ENCODE peak calls at places on chromosomes 7 and 10, in five cellular contexts. A is foreskin keratinocyte, U is lower leg skin, M is GM12865, Q is epithelial cell of esophagus. H is an unnamed sample.

GRCh38 chr7:6705959-6706665 is 635 bp downstream of the ZNF12 start:
- DNase-seq in A (peak; percentile 18), U (peak; percentile 85), M (peak; percentile 50), Q (peak; percentile 40), H (peak; percentile 60)

GRCh38 chr10:119393421-119393820 is 149.1 kb downstream of the RGS10 start:
- DNase-seq in A (no peak), U (no peak), M (no peak), Q (no peak), H (no peak)

GRCh38 chr7:15801565-15801964 is 115.1 kb upstream of the MEOX2 start:
- DNase-seq in A (peak; percentile 17), U (no peak), M (no peak), Q (no peak), H (no peak)

GRCh38 chr10:7484456-7485266 is 73.8 kb upstream of the SFMBT2 start:
- DNase-seq in A (no peak), U (peak; percentile 52), M (peak; percentile 95), Q (no peak), H (no peak)

GRCh38 chr7:17009007-17009719 is 127.4 kb upstream of the AGR3 start:
- DNase-seq in A (peak; percentile 39), U (no peak), M (peak; percentile 58), Q (peak; percentile 63), H (no peak)

GRCh38 chr10:114483575-114483974 is 79.3 kb upstream of the AFAP1L2 start:
- DNase-seq in A (no peak), U (no peak), M (no peak), Q (no peak), H (no peak)

GRCh38 chr10:133611079-133611478 is 15.5 kb downstream of the FRG2B start:
- DNase-seq in A (no peak), U (no peak), M (no peak), Q (no peak), H (no peak)

GRCh38 chr7:52525772-52526341 is 509.6 kb upstream of the POM121L12 start:
- DNase-seq in A (no peak), U (no peak), M (no peak), Q (peak; percentile 3), H (no peak)

GRCh38 chr10:93697207-93697606 is 5.2 kb downstream of the FRA10AC1 start:
- DNase-seq in A (no peak), U (no peak), M (no peak), Q (no peak), H (no peak)

GRCh38 chr7:127066974-127067373 is 185.8 kb downstream of the GRM8 start:
- DNase-seq in A (no peak), U (no peak), M (peak; percentile 14), Q (no peak), H (peak; percentile 57)

GRCh38 chr10:62587011-62587410 is 212.8 kb downstream of the ZNF365 start:
- DNase-seq in A (no peak), U (no peak), M (no peak), Q (no peak), H (no peak)

GRCh38 chr7:45306752-45307305 is 149.2 kb downstream of the RAMP3 start:
- DNase-seq in A (no peak), U (no peak), M (no peak), Q (no peak), H (no peak)

GRCh38 chr7:7529328-7529727 is 6.3 kb downstream of the COL28A1 start:
- DNase-seq in A (no peak), U (no peak), M (no peak), Q (no peak), H (no peak)

GRCh38 chr10:132264966-132265877 is 42.5 kb downstream of the STK32C start:
- DNase-seq in A (no peak), U (no peak), M (no peak), Q (no peak), H (no peak)

GRCh38 chr7:74164985-74165456 is 9.1 kb upstream of the EIF4H start:
- DNase-seq in A (no peak), U (no peak), M (no peak), Q (no peak), H (no peak)

GRCh38 chr10:72105675-72106074 is 17.3 kb upstream of the SPOCK2 start:
- DNase-seq in A (no peak), U (no peak), M (no peak), Q (no peak), H (no peak)

GRCh38 chr7:142685877-142686508 is 63.3 kb upstream of the PRSS1 start:
- DNase-seq in A (no peak), U (no peak), M (no peak), Q (no peak), H (no peak)

GRCh38 chr7:68205826-68206225 is 1209.2 kb downstream of the TYW1 start:
- DNase-seq in A (no peak), U (peak; percentile 31), M (no peak), Q (no peak), H (no peak)

GRCh38 chr10:50291261-50291850 is 40.0 kb upstream of the ASAH2 start:
- DNase-seq in A (no peak), U (no peak), M (peak; percentile 39), Q (peak; percentile 35), H (no peak)

GRCh38 chr10:127195041-127195506 is 1.3 kb downstream of the INSYN2A start:
- DNase-seq in A (peak; percentile 14), U (no peak), M (no peak), Q (peak; percentile 17), H (no peak)

GRCh38 chr10:124354411-124355382 is 64.0 kb downstream of the OAT start:
- DNase-seq in A (peak; percentile 50), U (peak; percentile 91), M (peak; percentile 40), Q (peak; percentile 22), H (peak; percentile 58)

GRCh38 chr10:59285073-59285472 is 77.3 kb downstream of the FAM13C start:
- DNase-seq in A (no peak), U (no peak), M (no peak), Q (no peak), H (no peak)

GRCh38 chr10:62081322-62081945 is 179.9 kb downstream of the ARID5B start:
- DNase-seq in A (no peak), U (no peak), M (no peak), Q (no peak), H (no peak)

GRCh38 chr10:127300868-127301321 is 104.5 kb upstream of the INSYN2A start:
- DNase-seq in A (no peak), U (no peak), M (no peak), Q (no peak), H (peak; percentile 19)

GRCh38 chr7:6171532-6172330 is 100.7 kb downstream of the CYTH3 start:
- DNase-seq in A (no peak), U (no peak), M (no peak), Q (no peak), H (no peak)

GRCh38 chr7:42285383-42285824 is 48.4 kb upstream of the GLI3 start:
- DNase-seq in A (no peak), U (no peak), M (no peak), Q (no peak), H (no peak)

GRCh38 chr10:77586719-77587423 is 50.7 kb downstream of the KCNMA1 start:
- DNase-seq in A (no peak), U (no peak), M (no peak), Q (peak; percentile 92), H (no peak)
- TF ChIP-seq CTCF in A (no peak), U (no peak), M (no peak), Q (peak; percentile 47), H (no peak)

DNA sequence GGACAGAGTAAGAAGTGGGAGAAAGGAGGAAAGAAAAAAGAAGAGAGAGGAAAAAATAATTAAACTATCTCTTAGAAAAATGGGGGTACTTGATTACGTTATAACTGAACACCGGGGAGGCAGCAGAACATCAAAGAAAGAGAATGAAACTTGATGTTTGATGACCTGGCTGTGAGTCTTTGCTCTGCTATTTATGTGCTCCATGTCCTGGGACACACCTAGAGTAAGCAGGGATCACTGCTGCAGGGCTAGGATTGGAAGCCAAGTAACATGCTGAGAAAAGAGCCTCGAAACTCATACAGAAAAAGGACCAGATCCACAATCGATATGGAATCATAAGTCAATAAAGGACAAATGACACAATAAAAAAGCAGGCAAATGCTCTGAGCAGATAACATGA is 56.7 kb upstream of the COL13A1 start:
- DNase-seq in A (peak; percentile 59), U (no peak), M (no peak), Q (peak; percentile 60), H (no peak)
- TF ChIP-seq CTCF in A (no peak), U (no peak), M (no peak), Q (no peak), H (no peak)

GRCh38 chr7:27434729-27435400 is 192.3 kb downstream of the EVX1 start:
- DNase-seq in A (no peak), U (no peak), M (no peak), Q (no peak), H (no peak)
- TF ChIP-seq CTCF in A (no peak), U (no peak), M (no peak), Q (no peak), H (no peak)

GRCh38 chr7:98640375-98640774 is 23.3 kb downstream of the NPTX2 start:
- DNase-seq in A (no peak), U (no peak), M (peak; percentile 26), Q (no peak), H (no peak)
- TF ChIP-seq CTCF in A (no peak), U (no peak), M (no peak), Q (no peak), H (no peak)

GRCh38 chr10:27099916-27100799 is at the start of gene ANKRD26:
- DNase-seq in A (peak; percentile 91), U (peak; percentile 99), M (peak; percentile 98), Q (peak; percentile 96), H (peak; percentile 95)
- TF ChIP-seq CTCF in A (peak; percentile 28), U (no peak), M (no peak), Q (no peak), H (no peak)

GRCh38 chr7:49244543-49244942 is 320.2 kb downstream of the CDC14C start:
- DNase-seq in A (no peak), U (no peak), M (no peak), Q (no peak), H (no peak)
- TF ChIP-seq CTCF in A (no peak), U (no peak), M (no peak), Q (no peak), H (no peak)

GRCh38 chr7:2411815-2412586 is 8.6 kb downstream of the CHST12 start:
- DNase-seq in A (no peak), U (no peak), M (no peak), Q (no peak), H (no peak)

GRCh38 chr7:2405601-2406345 is 2.4 kb downstream of the CHST12 start:
- DNase-seq in A (no peak), U (no peak), M (peak; percentile 94), Q (no peak), H (no peak)

GRCh38 chr7:2412587-2413201 is 9.3 kb downstream of the CHST12 start:
- DNase-seq in A (no peak), U (no peak), M (no peak), Q (no peak), H (no peak)

GRCh38 chr7:2409745-2410414 is 6.5 kb downstream of the CHST12 start:
- DNase-seq in A (no peak), U (no peak), M (no peak), Q (no peak), H (no peak)

DNA sequence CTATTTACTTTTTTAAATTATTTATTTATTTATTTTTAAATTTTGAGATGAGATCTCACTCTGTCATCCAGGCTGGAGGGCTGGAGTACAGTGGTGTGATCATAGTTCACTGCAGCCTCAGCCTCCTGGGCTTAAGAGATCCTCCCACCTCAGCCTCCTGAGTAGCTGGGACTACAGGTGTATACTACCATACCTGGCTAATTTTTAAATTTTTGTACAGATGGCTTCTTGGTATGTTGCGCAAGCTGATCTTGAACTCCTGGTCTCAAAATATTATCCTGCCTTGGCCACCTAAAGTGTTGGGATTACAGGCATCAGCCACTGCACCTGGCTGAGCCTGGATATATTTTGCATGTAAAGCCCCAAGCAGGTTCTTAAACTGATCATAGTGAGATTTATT is 7.6 kb downstream of the CHST12 start:
- DNase-seq in A (no peak), U (no peak), M (no peak), Q (no peak), H (no peak)
- TF ChIP-seq CTCF in A (no peak), U (no peak), M (no peak), Q (no peak), H (no peak)

GRCh38 chr7:49001610-49002033 is 77.3 kb downstream of the CDC14C start:
- DNase-seq in A (peak; percentile 38), U (no peak), M (peak; percentile 71), Q (peak; percentile 56), H (peak; percentile 56)
- TF ChIP-seq CTCF in A (peak; percentile 71), U (no peak), M (peak; percentile 76), Q (peak; percentile 73), H (peak; percentile 45)